ENCODE peak calls at places on chromosomes 1 and 21, in five cellular contexts. One of them, this sample, is unnamed.

GRCh38 chr1:229863651-229864545 is 203.1 kb upstream of the GALNT2 start:
- DNase-seq in left ventricle myocardium inferior: peak
- DNase-seq in left lung: no peak
- DNase-seq in GM12865: no peak
- DNase-seq in psoas muscle: peak
- DNase-seq in this sample: no peak

GRCh38 chr1:229372251-229372650 is 29.4 kb upstream of the CCSAP start:
- DNase-seq in left ventricle myocardium inferior: no peak
- DNase-seq in left lung: no peak
- DNase-seq in GM12865: no peak
- DNase-seq in psoas muscle: no peak
- DNase-seq in this sample: no peak

GRCh38 chr1:167107456-167107855 is 13.6 kb downstream of the STYXL2 start:
- DNase-seq in left ventricle myocardium inferior: no peak
- DNase-seq in left lung: no peak
- DNase-seq in GM12865: no peak
- DNase-seq in psoas muscle: no peak
- DNase-seq in this sample: no peak

GRCh38 chr1:81974883-81975555 is 174.3 kb downstream of the ADGRL2 start:
- DNase-seq in left ventricle myocardium inferior: no peak
- DNase-seq in left lung: no peak
- DNase-seq in GM12865: no peak
- DNase-seq in psoas muscle: no peak
- DNase-seq in this sample: no peak

GRCh38 chr1:2314803-2315710 is 76.3 kb downstream of the MORN1 start:
- DNase-seq in left ventricle myocardium inferior: peak
- DNase-seq in left lung: peak
- DNase-seq in GM12865: peak
- DNase-seq in psoas muscle: peak
- DNase-seq in this sample: no peak

GRCh38 chr1:15151377-15151806 is 2.2 kb upstream of the TMEM51 start:
- DNase-seq in left ventricle myocardium inferior: no peak
- DNase-seq in left lung: no peak
- DNase-seq in GM12865: no peak
- DNase-seq in psoas muscle: no peak
- DNase-seq in this sample: no peak

GRCh38 chr1:170593173-170593572 is 61.2 kb downstream of the GORAB start:
- DNase-seq in left ventricle myocardium inferior: no peak
- DNase-seq in left lung: no peak
- DNase-seq in GM12865: peak
- DNase-seq in psoas muscle: no peak
- DNase-seq in this sample: no peak

GRCh38 chr1:159849972-159850371 is 12.5 kb downstream of the VSIG8 start:
- DNase-seq in left ventricle myocardium inferior: no peak
- DNase-seq in left lung: no peak
- DNase-seq in GM12865: no peak
- DNase-seq in psoas muscle: no peak
- DNase-seq in this sample: no peak

GRCh38 chr1:79380078-79380477 is 373.5 kb upstream of the ADGRL4 start:
- DNase-seq in left ventricle myocardium inferior: no peak
- DNase-seq in left lung: no peak
- DNase-seq in GM12865: no peak
- DNase-seq in psoas muscle: no peak
- DNase-seq in this sample: no peak

GRCh38 chr1:234348964-234349363 is 24.3 kb upstream of the COA6 start:
- DNase-seq in left ventricle myocardium inferior: no peak
- DNase-seq in left lung: no peak
- DNase-seq in GM12865: no peak
- DNase-seq in psoas muscle: no peak
- DNase-seq in this sample: no peak

GRCh38 chr1:188355082-188355481 is 1526.3 kb downstream of the PLA2G4A start:
- DNase-seq in left ventricle myocardium inferior: no peak
- DNase-seq in left lung: no peak
- DNase-seq in GM12865: no peak
- DNase-seq in psoas muscle: no peak
- DNase-seq in this sample: no peak

GRCh38 chr1:27166929-27167328 is 12.0 kb upstream of the SLC9A1 start:
- DNase-seq in left ventricle myocardium inferior: no peak
- DNase-seq in left lung: no peak
- DNase-seq in GM12865: no peak
- DNase-seq in psoas muscle: no peak
- DNase-seq in this sample: no peak

GRCh38 chr1:85579619-85580018 is 942 bp upstream of the CCN1 start:
- DNase-seq in left ventricle myocardium inferior: peak
- DNase-seq in left lung: no peak
- DNase-seq in GM12865: no peak
- DNase-seq in psoas muscle: no peak
- DNase-seq in this sample: no peak

GRCh38 chr1:68624233-68624632 is 127.4 kb upstream of the DEPDC1 start:
- DNase-seq in left ventricle myocardium inferior: no peak
- DNase-seq in left lung: no peak
- DNase-seq in GM12865: no peak
- DNase-seq in psoas muscle: no peak
- DNase-seq in this sample: no peak

GRCh38 chr21:35020902-35021301 is 28.2 kb downstream of the RUNX1 start:
- DNase-seq in left ventricle myocardium inferior: no peak
- DNase-seq in left lung: no peak
- DNase-seq in GM12865: no peak
- DNase-seq in psoas muscle: no peak
- DNase-seq in this sample: no peak

GRCh38 chr1:3931310-3931700 is 31.2 kb upstream of the C1orf174 start:
- DNase-seq in left ventricle myocardium inferior: no peak
- DNase-seq in left lung: no peak
- DNase-seq in GM12865: no peak
- DNase-seq in psoas muscle: no peak
- DNase-seq in this sample: no peak

GRCh38 chr1:89836252-89836996 is 15.6 kb downstream of the LRRC8D start:
- DNase-seq in left ventricle myocardium inferior: no peak
- DNase-seq in left lung: no peak
- DNase-seq in GM12865: no peak
- DNase-seq in psoas muscle: no peak
- DNase-seq in this sample: no peak

GRCh38 chr21:25863747-25864146 is 129.0 kb downstream of the GABPA start:
- DNase-seq in left ventricle myocardium inferior: no peak
- DNase-seq in left lung: no peak
- DNase-seq in GM12865: no peak
- DNase-seq in psoas muscle: no peak
- DNase-seq in this sample: no peak

GRCh38 chr1:155499953-155500621 is 62.5 kb downstream of the ASH1L start:
- DNase-seq in left ventricle myocardium inferior: no peak
- DNase-seq in left lung: no peak
- DNase-seq in GM12865: peak
- DNase-seq in psoas muscle: no peak
- DNase-seq in this sample: no peak

GRCh38 chr1:172917972-172918371 is 132.8 kb downstream of the TNFSF18 start:
- DNase-seq in left ventricle myocardium inferior: no peak
- DNase-seq in left lung: no peak
- DNase-seq in GM12865: no peak
- DNase-seq in psoas muscle: no peak
- DNase-seq in this sample: no peak

GRCh38 chr1:209800984-209801834 is 4.7 kb downstream of the IRF6 start:
- DNase-seq in left ventricle myocardium inferior: peak
- DNase-seq in left lung: no peak
- DNase-seq in GM12865: no peak
- DNase-seq in psoas muscle: no peak
- DNase-seq in this sample: no peak

GRCh38 chr1:10444248-10444647 is 5.6 kb upstream of the CORT start:
- DNase-seq in left ventricle myocardium inferior: no peak
- DNase-seq in left lung: no peak
- DNase-seq in GM12865: no peak
- DNase-seq in psoas muscle: no peak
- DNase-seq in this sample: no peak

GRCh38 chr1:22457356-22457755 is 5.7 kb downstream of the ZBTB40 start:
- DNase-seq in left ventricle myocardium inferior: no peak
- DNase-seq in left lung: no peak
- DNase-seq in GM12865: no peak
- DNase-seq in psoas muscle: no peak
- DNase-seq in this sample: no peak

GRCh38 chr1:161068306-161069200 is 1.1 kb downstream of the ARHGAP30 start:
- DNase-seq in left ventricle myocardium inferior: peak
- DNase-seq in left lung: peak
- DNase-seq in GM12865: peak
- DNase-seq in psoas muscle: peak
- DNase-seq in this sample: no peak

GRCh38 chr1:29975036-29975694 is 738.8 kb downstream of the PTPRU start:
- DNase-seq in left ventricle myocardium inferior: no peak
- DNase-seq in left lung: no peak
- DNase-seq in GM12865: peak
- DNase-seq in psoas muscle: no peak
- DNase-seq in this sample: no peak

GRCh38 chr1:152185544-152186391 is 26.7 kb upstream of the RPTN start:
- DNase-seq in left ventricle myocardium inferior: no peak
- DNase-seq in left lung: no peak
- DNase-seq in GM12865: peak
- DNase-seq in psoas muscle: no peak
- DNase-seq in this sample: no peak

GRCh38 chr1:18965206-18966173 is 9.0 kb upstream of the IFFO2 start:
- DNase-seq in left ventricle myocardium inferior: no peak
- DNase-seq in left lung: no peak
- DNase-seq in GM12865: peak
- DNase-seq in psoas muscle: no peak
- DNase-seq in this sample: no peak

GRCh38 chr1:46804926-46805325 is 6.1 kb downstream of the CYP4B1 start:
- DNase-seq in left ventricle myocardium inferior: no peak
- DNase-seq in left lung: no peak
- DNase-seq in GM12865: no peak
- DNase-seq in psoas muscle: peak
- DNase-seq in this sample: no peak

GRCh38 chr1:9717193-9718005 is 65.9 kb downstream of the PIK3CD start:
- DNase-seq in left ventricle myocardium inferior: peak
- DNase-seq in left lung: peak
- DNase-seq in GM12865: peak
- DNase-seq in psoas muscle: peak
- DNase-seq in this sample: no peak

GRCh38 chr1:51354417-51354816 is 24.1 kb upstream of the TTC39A start:
- DNase-seq in left ventricle myocardium inferior: no peak
- DNase-seq in left lung: no peak
- DNase-seq in GM12865: no peak
- DNase-seq in psoas muscle: no peak
- DNase-seq in this sample: no peak

GRCh38 chr1:47507921-47508894 is 70.4 kb downstream of the FOXD2 start:
- DNase-seq in left ventricle myocardium inferior: peak
- DNase-seq in left lung: no peak
- DNase-seq in GM12865: no peak
- DNase-seq in psoas muscle: peak
- DNase-seq in this sample: no peak

DNA sequence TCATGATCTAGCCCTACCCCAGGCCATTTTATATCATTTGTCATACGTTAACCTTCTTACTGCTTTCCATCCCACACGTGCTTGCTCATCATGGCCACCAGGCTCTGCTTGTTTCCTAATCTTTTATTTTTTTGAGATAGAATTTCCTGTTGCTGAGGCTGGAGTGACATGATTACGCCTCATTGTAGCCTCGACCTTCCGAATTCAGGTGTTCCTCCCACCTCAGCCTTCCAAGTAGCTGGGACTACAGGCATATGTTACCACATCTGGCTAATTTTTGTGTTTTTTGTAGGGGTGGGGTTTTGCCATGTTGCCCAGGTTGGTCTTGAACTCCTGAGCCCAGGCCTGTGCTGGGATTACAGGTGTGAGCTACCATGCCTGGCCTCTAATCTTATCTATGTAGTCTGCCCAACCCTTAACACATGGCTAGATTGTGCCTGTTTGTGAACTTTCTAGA is 3.3 kb downstream of the UAP1 start:
- DNase-seq in left ventricle myocardium inferior: no peak
- DNase-seq in left lung: no peak
- DNase-seq in GM12865: no peak
- DNase-seq in psoas muscle: no peak
- DNase-seq in this sample: no peak
- H3K4me3 ChIP-seq in left ventricle myocardium inferior: peak
- H3K4me3 ChIP-seq in left lung: no peak
- H3K4me3 ChIP-seq in GM12865: no peak
- H3K4me3 ChIP-seq in psoas muscle: no peak
- H3K4me3 ChIP-seq in this sample: no peak

GRCh38 chr1:38818706-38819439 is 40.7 kb downstream of the RRAGC start:
- DNase-seq in left ventricle myocardium inferior: no peak
- DNase-seq in left lung: no peak
- DNase-seq in GM12865: no peak
- DNase-seq in psoas muscle: no peak
- DNase-seq in this sample: no peak
- H3K4me3 ChIP-seq in left ventricle myocardium inferior: peak
- H3K4me3 ChIP-seq in left lung: peak
- H3K4me3 ChIP-seq in GM12865: no peak
- H3K4me3 ChIP-seq in psoas muscle: peak
- H3K4me3 ChIP-seq in this sample: no peak

DNA sequence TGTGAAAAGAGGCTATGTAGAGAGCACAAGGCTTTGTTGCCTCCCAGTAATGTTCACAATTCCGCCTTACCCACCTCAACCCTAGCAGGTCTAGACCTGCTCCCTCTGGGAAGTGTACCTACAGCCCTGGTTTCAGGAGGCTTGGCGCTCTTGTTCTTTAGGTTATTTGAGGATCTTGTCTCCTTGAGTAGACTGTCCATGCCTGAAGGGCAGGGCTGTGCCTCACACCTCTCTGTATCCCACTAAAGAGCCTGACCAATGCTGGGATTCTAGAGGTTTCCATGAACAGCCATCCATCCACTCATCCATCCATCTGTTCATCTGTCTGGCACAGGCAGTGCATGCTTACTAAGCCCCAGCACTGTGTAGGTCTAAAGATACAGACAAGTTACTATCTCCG is 1.0 kb downstream of the RAB7B start:
- DNase-seq in left ventricle myocardium inferior: no peak
- DNase-seq in left lung: no peak
- DNase-seq in GM12865: no peak
- DNase-seq in psoas muscle: no peak
- DNase-seq in this sample: no peak
- H3K4me3 ChIP-seq in left ventricle myocardium inferior: peak
- H3K4me3 ChIP-seq in left lung: peak
- H3K4me3 ChIP-seq in GM12865: no peak
- H3K4me3 ChIP-seq in psoas muscle: peak
- H3K4me3 ChIP-seq in this sample: peak

DNA sequence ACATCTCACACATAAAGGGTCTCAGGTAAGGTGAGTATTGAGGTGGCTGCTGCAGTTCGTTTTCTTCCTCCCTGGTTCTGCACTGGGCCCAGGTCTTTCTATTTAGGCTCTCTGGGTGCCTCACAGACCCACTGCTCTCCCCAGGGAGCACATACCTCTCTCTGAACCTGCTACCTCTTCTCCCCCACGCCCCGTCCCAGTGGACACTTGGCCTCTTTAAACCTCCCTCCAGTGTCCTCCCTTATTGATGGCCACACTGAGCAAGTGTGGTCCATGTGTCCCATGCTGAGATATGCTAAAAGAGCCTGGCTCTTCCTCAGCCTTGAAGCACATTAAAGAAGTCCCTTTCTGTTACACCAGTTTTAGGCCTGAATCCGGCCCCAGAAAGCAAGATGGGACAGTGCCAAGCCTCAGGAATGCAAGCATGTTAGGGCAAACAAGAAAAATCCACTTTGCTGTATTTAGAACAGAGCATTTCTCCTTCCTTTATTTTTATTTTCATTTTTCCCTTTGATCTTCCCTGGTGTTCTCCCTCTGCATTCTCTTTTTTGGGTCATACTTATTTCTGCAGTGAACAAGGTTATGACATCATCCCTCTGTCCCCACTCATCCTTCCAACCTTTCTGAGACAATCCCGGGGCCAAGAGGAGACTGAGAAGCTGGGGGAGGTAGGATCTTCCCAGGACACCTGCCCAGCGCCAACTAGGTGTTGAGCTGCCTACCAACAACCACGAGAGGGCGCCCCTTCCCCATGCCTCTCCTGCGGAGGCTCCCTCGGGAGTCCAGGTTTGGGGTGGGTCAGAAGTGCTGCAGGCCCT is 5.0 kb upstream of the CHI3L2 start:
- DNase-seq in left ventricle myocardium inferior: peak
- DNase-seq in left lung: peak
- DNase-seq in GM12865: peak
- DNase-seq in psoas muscle: peak
- DNase-seq in this sample: no peak
- H3K4me3 ChIP-seq in left ventricle myocardium inferior: no peak
- H3K4me3 ChIP-seq in left lung: no peak
- H3K4me3 ChIP-seq in GM12865: peak
- H3K4me3 ChIP-seq in psoas muscle: no peak
- H3K4me3 ChIP-seq in this sample: no peak